ENCODE peak calls at places on chromosomes 16 and 17, in seven cellular contexts. Z, C, Q, F, Y, L and A are unnamed samples.

GRCh38 chr16:78553268-78554044 is 454.0 kb downstream of the WWOX start:
- DNase-seq in C (peak), Q (no peak), Z (no peak), L (no peak), F (no peak), Y (no peak), A (no peak)

GRCh38 chr17:2957631-2958286 is 105.6 kb downstream of the OR1D5 start:
- DNase-seq in Y (no peak), L (no peak), Z (no peak), F (no peak), C (no peak), Q (no peak), A (no peak)

GRCh38 chr17:18089613-18090012 is 1.9 kb downstream of the DRG2 start:
- DNase-seq in C (no peak), F (no peak), L (no peak), Q (no peak), Y (no peak), Z (no peak), A (no peak)

GRCh38 chr17:16962804-16963203 is 9.1 kb downstream of the TNFRSF13B start:
- DNase-seq in Z (no peak), F (no peak), Q (peak), C (peak), L (no peak), Y (no peak), A (no peak)

GRCh38 chr16:70377782-70378181 is 31.1 kb downstream of the DDX19A start:
- DNase-seq in C (no peak), L (no peak), Q (no peak), Y (no peak), Z (no peak), F (no peak), A (no peak)

GRCh38 chr16:56411624-56412023 is 13.7 kb downstream of the AMFR start:
- DNase-seq in C (no peak), L (no peak), Z (no peak), Y (no peak), Q (no peak), F (no peak), A (no peak)

GRCh38 chr17:74898376-74898946 is 5.0 kb upstream of the FADS6 start:
- DNase-seq in Q (no peak), L (no peak), C (no peak), Y (no peak), F (no peak), Z (no peak), A (no peak)

GRCh38 chr17:10060526-10060925 is 137.9 kb downstream of the GAS7 start:
- DNase-seq in L (no peak), Q (no peak), Y (no peak), C (no peak), Z (no peak), F (no peak), A (no peak)

GRCh38 chr16:2819939-2820835 is 3.1 kb downstream of the PRSS21 start:
- DNase-seq in F (no peak), Z (no peak), Q (no peak), Y (no peak), L (no peak), C (no peak), A (no peak)

GRCh38 chr16:50011707-50012106 is 13.3 kb upstream of the CNEP1R1 start:
- DNase-seq in L (no peak), F (no peak), C (no peak), Q (no peak), Z (no peak), Y (no peak), A (no peak)

GRCh38 chr17:16975266-16975651 is 3.3 kb upstream of the TNFRSF13B start:
- DNase-seq in Q (no peak), F (peak), C (peak), Y (no peak), Z (no peak), L (no peak), A (no peak)

GRCh38 chr17:62188713-62189112 is 123.6 kb upstream of the MED13 start:
- DNase-seq in Z (no peak), F (no peak), L (no peak), Y (peak), Q (no peak), C (no peak), A (no peak)

GRCh38 chr16:51569204-51569911 is 418.3 kb upstream of the SALL1 start:
- DNase-seq in C (no peak), L (no peak), F (no peak), Q (no peak), Y (no peak), Z (no peak), A (no peak)

GRCh38 chr16:19014456-19014855 is 30.7 kb downstream of the TMC7 start:
- DNase-seq in F (no peak), L (no peak), Y (peak), Q (peak), C (no peak), Z (no peak), A (no peak)

GRCh38 chr17:45164734-45165269 is 3.1 kb downstream of the HEXIM2 start:
- DNase-seq in C (no peak), Z (no peak), L (no peak), Y (no peak), Q (no peak), F (no peak), A (no peak)

GRCh38 chr17:4405038-4405669 is 28.6 kb upstream of the SPNS3 start:
- DNase-seq in Y (no peak), Q (no peak), Z (no peak), C (no peak), L (no peak), F (peak), A (no peak)

GRCh38 chr17:3557768-3558583 is at the start of gene TRPV3:
- DNase-seq in Q (peak), F (peak), Y (no peak), L (no peak), Z (peak), C (no peak), A (peak)

GRCh38 chr17:76527430-76528111 is 9.9 kb downstream of the CYGB start:
- DNase-seq in Y (peak), F (no peak), C (peak), Z (no peak), L (peak), Q (no peak), A (no peak)

GRCh38 chr17:57615836-57616235 is 129.3 kb downstream of the CCDC182 start:
- DNase-seq in C (no peak), L (no peak), Q (no peak), Z (no peak), Y (no peak), F (no peak), A (no peak)

GRCh38 chr16:84578538-84579126 is 39.2 kb downstream of the COTL1 start:
- DNase-seq in F (no peak), C (no peak), Q (no peak), L (no peak), Y (no peak), Z (no peak), A (no peak)

GRCh38 chr16:89210165-89210903 is 7.2 kb upstream of the ZNF778 start:
- DNase-seq in Q (no peak), Z (no peak), L (no peak), Y (no peak), F (no peak), C (no peak), A (no peak)

GRCh38 chr16:49557070-49557446 is 183.5 kb downstream of the C16orf78 start:
- DNase-seq in C (peak), Y (peak), Z (no peak), Q (no peak), L (no peak), F (no peak), A (no peak)

GRCh38 chr17:72775237-72775636 is 317.3 kb downstream of the SLC39A11 start:
- DNase-seq in F (no peak), Y (no peak), L (no peak), C (no peak), Z (no peak), Q (no peak), A (no peak)

DNA sequence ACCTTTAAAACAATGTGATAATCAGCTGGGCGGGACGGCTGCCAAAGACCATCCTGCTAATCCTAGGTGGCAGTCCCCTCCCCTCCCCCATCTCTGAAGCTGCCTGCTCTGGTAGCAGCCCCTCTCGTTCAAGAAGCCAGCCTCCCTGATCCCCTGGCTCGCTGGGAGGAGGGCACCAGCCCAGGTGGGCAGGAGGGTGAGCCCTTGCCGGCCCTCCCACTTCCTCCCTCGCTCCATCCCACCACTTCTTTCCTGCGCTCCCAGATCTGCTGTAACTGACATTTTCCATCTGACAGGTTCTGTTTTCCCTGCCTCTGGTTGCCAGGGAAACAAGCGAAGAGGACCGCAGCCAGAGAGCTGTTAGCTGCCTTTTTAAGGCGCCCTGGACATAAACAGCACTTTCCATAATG is 155.7 kb upstream of the TNRC6C start:
- DNase-seq in C (peak), L (peak), Z (no peak), Q (no peak), F (no peak), Y (no peak), A (no peak)
- TF ChIP-seq TAF1 in C (no peak), L (no peak), Z (no peak), Q (no peak), F (no peak), Y (no peak), A (no peak)

DNA sequence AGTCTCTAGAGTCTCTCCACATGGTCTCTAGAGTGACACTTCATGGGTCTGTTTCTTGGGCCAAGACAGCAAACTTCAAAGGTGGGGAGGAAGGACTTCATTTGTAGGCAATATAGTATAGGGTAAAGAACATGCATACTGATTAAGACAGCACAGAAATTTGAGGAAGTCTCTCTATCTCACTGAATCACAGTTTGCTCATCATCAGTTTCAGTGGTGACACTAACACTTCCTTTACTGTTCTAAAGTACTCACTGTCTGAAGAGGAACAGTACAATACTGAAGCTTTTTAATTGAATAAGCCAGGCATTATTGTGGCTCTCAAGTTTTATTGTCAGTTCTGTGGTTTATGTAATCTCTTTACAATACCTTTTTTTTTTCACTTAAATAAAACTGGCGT is 656.4 kb upstream of the CDH8 start:
- DNase-seq in F (peak), Z (no peak), L (no peak), Q (no peak), C (no peak), Y (no peak), A (peak)
- TF ChIP-seq TAF1 in F (no peak), Z (no peak), L (no peak), Q (no peak), C (no peak), Y (no peak), A (no peak)

GRCh38 chr17:80153004-80153403 is 6.1 kb upstream of the EIF4A3 start:
- DNase-seq in C (no peak), Y (no peak), F (peak), Q (no peak), L (no peak), Z (no peak), A (no peak)

GRCh38 chr17:80158846-80159245 is 11.0 kb upstream of the CARD14 start:
- DNase-seq in Y (no peak), F (no peak), Z (no peak), Q (no peak), C (no peak), L (no peak), A (no peak)

GRCh38 chr17:80151333-80151732 is 4.4 kb upstream of the EIF4A3 start:
- DNase-seq in Y (no peak), L (no peak), Q (no peak), C (no peak), F (no peak), Z (no peak), A (no peak)

GRCh38 chr17:80152057-80152831 is 5.3 kb upstream of the EIF4A3 start:
- DNase-seq in Y (no peak), Q (peak), Z (no peak), F (no peak), L (no peak), C (no peak), A (no peak)

GRCh38 chr17:80154166-80154565 is 7.2 kb upstream of the EIF4A3 start:
- DNase-seq in Y (no peak), L (no peak), Q (no peak), Z (no peak), C (no peak), F (no peak), A (no peak)
- TF ChIP-seq TAF1 in Y (no peak), L (no peak), Q (no peak), Z (no peak), C (no peak), F (no peak), A (no peak)

DNA sequence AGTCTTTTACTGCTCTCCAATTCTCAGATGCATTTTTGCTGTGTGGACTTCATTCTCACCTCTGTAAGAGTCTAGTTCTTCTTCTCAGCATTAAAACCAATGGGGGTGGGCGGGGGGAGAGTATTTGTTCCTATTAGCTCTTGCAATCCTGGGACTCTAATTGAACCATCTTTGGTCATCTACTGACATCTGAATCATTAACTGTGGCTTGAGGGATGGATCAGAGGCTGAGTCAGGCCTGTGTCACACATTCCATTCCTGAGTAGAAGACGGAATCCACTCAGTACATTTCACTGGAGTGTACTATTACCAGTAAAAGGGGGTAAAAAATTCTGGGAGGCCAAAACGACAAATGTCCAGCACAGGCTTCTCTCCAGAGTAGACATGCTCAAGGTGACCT is 12.8 kb upstream of the ZNF23 start:
- DNase-seq in Q (no peak), C (no peak), Z (no peak), L (no peak), Y (no peak), F (no peak), A (no peak)
- TF ChIP-seq TAF1 in Q (no peak), C (no peak), Z (no peak), L (no peak), Y (no peak), F (no peak), A (no peak)

GRCh38 chr17:30558313-30559195 is 81.3 kb downstream of the GOSR1 start:
- DNase-seq in Y (no peak), Q (no peak), C (peak), L (no peak), Z (no peak), F (no peak), A (no peak)
- TF ChIP-seq TAF1 in Y (no peak), Q (no peak), C (no peak), L (no peak), Z (no peak), F (no peak), A (no peak)

DNA sequence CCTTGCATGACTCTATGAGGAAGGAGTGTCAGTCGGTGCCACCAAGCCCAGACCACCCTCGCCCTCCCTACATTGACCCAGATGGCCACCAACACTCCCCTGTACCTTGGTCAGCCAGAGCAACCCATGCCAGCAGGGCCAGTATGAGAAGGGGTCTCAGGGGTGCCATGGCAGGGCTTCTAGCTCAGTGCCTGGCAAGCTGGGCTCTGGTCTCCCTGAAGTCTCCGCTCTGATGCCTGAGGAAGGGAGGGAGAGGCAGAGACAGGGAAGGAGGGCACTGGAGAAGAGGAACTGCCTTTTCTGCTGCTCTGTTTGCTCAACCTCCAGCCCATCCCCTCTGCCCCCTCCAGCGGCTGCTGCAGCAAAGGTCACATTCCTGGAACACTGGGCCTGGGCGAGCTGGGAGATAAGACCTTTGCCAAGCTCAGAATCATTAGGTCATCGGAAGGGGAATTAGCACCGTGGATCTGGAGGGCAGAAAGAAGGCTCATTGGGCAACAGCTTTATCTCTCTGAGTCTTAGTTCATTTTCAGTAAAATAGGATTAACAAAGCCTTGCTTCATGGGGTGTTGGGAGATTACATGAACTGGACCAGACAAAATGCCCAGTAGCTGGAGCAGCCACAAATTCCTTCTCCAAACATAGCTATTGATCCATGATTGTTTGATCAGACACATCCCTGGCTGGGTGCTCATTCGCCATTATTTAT is at the start of gene VTN:
- DNase-seq in Y (peak), C (no peak), L (peak), Z (no peak), F (no peak), Q (peak), A (no peak)
- TF ChIP-seq TAF1 in Y (peak), C (no peak), L (no peak), Z (no peak), F (no peak), Q (no peak), A (no peak)

GRCh38 chr17:36510636-36511035 is 24.0 kb downstream of the MYO19 start:
- DNase-seq in Z (no peak), Y (no peak), Q (no peak), L (no peak), C (no peak), F (no peak), A (no peak)
- TF ChIP-seq TAF1 in Z (no peak), Y (no peak), Q (no peak), L (no peak), C (no peak), F (no peak), A (no peak)

GRCh38 chr17:6502871-6503509 is 53.4 kb downstream of the PITPNM3 start:
- DNase-seq in Q (no peak), F (no peak), Z (no peak), Y (no peak), L (no peak), C (no peak), A (no peak)
- TF ChIP-seq TAF1 in Q (no peak), F (no peak), Z (no peak), Y (no peak), L (no peak), C (no peak), A (no peak)